ENCODE peak calls at places on chromosomes 13 and 19, in ten cellular contexts. J is fibroblast of lung; G is astrocyte of the spinal cord; A is choroid plexus epithelial cell; L is esophagus muscularis mucosa; M is fibroblast of pulmonary artery; P is psoas muscle; X is CD8-positive, alpha-beta T cell; I is lower leg skin; R is epithelial cell of esophagus. N is an unnamed sample.

GRCh38 chr13:37870895-37871550 is 1.5 kb upstream of the TRPC4 start:
- DNase-seq in L (no peak), R (peak; percentile 52), J (peak; percentile 81), P (no peak), M (peak; percentile 77), X (no peak), A (peak; percentile 88), I (no peak), G (peak; percentile 88), N (peak; percentile 68)

GRCh38 chr13:107977175-107977574 is 238.2 kb downstream of the LIG4 start:
- DNase-seq in L (no peak), M (no peak), P (no peak), J (no peak), R (no peak), I (no peak), G (no peak), X (no peak), A (no peak), N (no peak)

GRCh38 chr13:22176968-22177545 is 506.2 kb downstream of the FGF9 start:
- DNase-seq in L (no peak), A (no peak), X (no peak), R (no peak), G (no peak), J (no peak), I (no peak), M (no peak), P (no peak), N (no peak)

GRCh38 chr19:43470288-43470687 is 4.9 kb upstream of the LYPD3 start:
- DNase-seq in M (no peak), X (peak; percentile 42), R (peak; percentile 87), I (no peak), G (peak; percentile 23), J (peak; percentile 76), L (no peak), A (peak; percentile 41), P (no peak), N (no peak)

GRCh38 chr19:18167975-18168645 is 5.5 kb upstream of the IFI30 start:
- DNase-seq in X (peak; percentile 44), R (no peak), G (no peak), P (peak; percentile 63), J (no peak), L (no peak), I (no peak), A (peak; percentile 55), M (peak; percentile 40), N (no peak)

GRCh38 chr19:45913874-45914830 is at the start of gene NANOS2:
- DNase-seq in P (peak; percentile 58), J (no peak), G (no peak), I (no peak), L (no peak), A (no peak), M (peak; percentile 33), R (no peak), X (no peak), N (no peak)

GRCh38 chr19:44912854-44913253 is 1.6 kb upstream of the APOC1 start:
- DNase-seq in L (no peak), J (no peak), M (peak; percentile 37), I (no peak), A (no peak), R (no peak), P (peak; percentile 78), X (no peak), G (no peak), N (no peak)

GRCh38 chr19:49587227-49587626 is 3.8 kb upstream of the PRR12 start:
- DNase-seq in P (no peak), I (no peak), R (no peak), M (no peak), A (no peak), J (no peak), L (no peak), G (no peak), X (no peak), N (no peak)

GRCh38 chr13:26021516-26021915 is 30.3 kb downstream of the SHISA2 start:
- DNase-seq in I (no peak), A (no peak), P (no peak), J (peak; percentile 51), M (no peak), X (no peak), R (peak; percentile 74), L (no peak), G (no peak), N (no peak)

GRCh38 chr13:38900188-38900587 is 90.4 kb downstream of the STOML3 start:
- DNase-seq in M (no peak), P (no peak), A (peak; percentile 13), G (no peak), R (no peak), J (no peak), I (no peak), L (no peak), X (no peak), N (no peak)

GRCh38 chr13:39820606-39821005 is 165.1 kb downstream of the COG6 start:
- DNase-seq in A (no peak), P (no peak), R (no peak), X (no peak), J (no peak), G (no peak), L (no peak), I (no peak), M (no peak), N (no peak)

GRCh38 chr19:45191324-45191845 is 12.8 kb downstream of the BLOC1S3 start:
- DNase-seq in I (no peak), L (no peak), M (no peak), J (no peak), P (no peak), R (peak; percentile 93), A (no peak), X (no peak), G (no peak), N (no peak)

DNA sequence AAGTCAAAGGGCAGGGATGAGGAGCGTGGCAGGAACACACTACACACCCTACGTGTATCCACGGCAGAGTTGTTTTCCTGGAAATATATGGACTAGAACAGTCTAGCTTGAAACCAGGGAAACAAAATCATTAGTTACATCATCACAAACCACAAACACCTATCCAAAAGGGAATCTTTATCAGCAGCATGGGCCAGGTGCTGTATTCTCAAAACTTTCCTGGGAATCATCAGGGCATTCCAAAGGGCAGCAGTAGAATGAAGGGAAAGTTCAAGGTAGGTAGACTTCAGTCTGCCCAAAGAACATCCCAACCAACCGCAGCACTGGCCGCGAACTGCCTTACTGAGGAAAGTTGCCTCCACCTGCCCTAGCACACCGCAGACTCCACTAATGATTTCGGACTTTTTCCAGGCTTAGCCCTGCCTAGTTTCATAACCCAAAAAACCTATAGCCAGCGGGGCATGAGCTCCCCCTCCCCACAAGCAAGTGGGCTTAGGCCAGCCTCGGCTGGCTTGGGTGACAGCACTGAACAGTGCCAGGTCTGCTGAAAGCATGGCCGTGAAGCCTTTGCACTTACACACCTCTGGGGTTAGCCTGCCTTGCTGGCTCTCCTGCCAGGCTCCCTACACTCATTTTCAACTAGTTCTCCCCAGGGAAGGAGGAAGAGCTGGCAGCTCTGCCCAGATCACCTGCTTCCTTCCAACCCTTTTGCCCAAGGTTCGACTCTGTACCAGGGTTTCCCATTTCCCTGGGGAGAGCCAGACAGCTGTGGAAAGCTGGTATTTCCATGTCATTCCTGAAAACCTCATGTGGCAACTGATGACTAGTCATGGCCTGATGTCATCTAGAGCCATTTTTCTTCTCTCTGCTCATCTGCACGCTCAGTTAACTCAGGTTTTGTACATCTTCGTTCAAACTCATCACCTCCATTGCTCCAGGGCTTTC is 77.3 kb upstream of the UBAC2 start:
- DNase-seq in X (no peak), J (peak; percentile 59), I (no peak), R (peak; percentile 84), M (peak; percentile 15), A (peak; percentile 8), P (no peak), L (no peak), G (peak; percentile 16), N (no peak)
- TF ChIP-seq CTCF in X (no peak), J (no peak), I (no peak), R (no peak), M (no peak), A (no peak), P (no peak), L (no peak), G (no peak), N (no peak)

GRCh38 chr13:41590643-41591042 is 133.3 kb downstream of the RGCC start:
- DNase-seq in X (no peak), J (peak; percentile 37), I (no peak), G (no peak), R (peak; percentile 91), A (no peak), L (no peak), M (no peak), P (no peak), N (no peak)

GRCh38 chr13:41597348-41598041 is 140.1 kb downstream of the RGCC start:
- DNase-seq in G (peak; percentile 40), R (peak; percentile 69), A (peak; percentile 47), X (no peak), M (no peak), I (no peak), L (no peak), P (no peak), J (peak; percentile 55), N (no peak)

GRCh38 chr13:41599619-41600018 is 142.3 kb downstream of the RGCC start:
- DNase-seq in A (no peak), R (no peak), L (no peak), J (no peak), M (no peak), G (peak; percentile 52), P (no peak), X (no peak), I (no peak), N (no peak)

GRCh38 chr13:41595298-41595697 is 137.9 kb downstream of the RGCC start:
- DNase-seq in R (no peak), A (no peak), L (no peak), X (no peak), J (no peak), M (no peak), I (no peak), G (no peak), P (no peak), N (no peak)

DNA sequence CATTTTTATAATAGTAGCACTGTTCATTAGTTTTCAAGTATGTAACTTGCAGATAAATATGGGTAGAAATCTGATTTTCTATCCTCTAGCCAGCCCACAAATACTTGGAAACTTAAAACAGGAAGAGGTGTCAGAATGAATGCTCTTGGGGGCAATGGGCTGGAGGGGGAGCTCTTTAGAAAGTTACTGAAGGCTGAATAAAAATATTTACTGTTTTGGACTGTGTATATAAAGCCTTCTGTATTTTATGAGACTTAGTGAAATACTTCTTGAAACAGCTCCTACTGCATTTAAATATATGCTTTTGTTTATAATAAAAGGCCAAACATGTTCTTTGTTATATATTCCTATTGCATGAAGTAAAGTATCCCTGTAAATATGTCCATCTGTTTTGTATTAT is 138.8 kb downstream of the RGCC start:
- DNase-seq in A (peak; percentile 65), G (no peak), J (peak; percentile 43), I (no peak), L (no peak), M (peak; percentile 56), X (no peak), R (no peak), P (no peak), N (no peak)
- H3K4me3 ChIP-seq in A (no peak overlapping the region), G (no peak overlapping the region), J (no peak overlapping the region), I (no peak overlapping the region), L (no peak overlapping the region), M (no peak overlapping the region), X (no peak overlapping the region), R (no peak overlapping the region), P (no peak overlapping the region), N (no peak overlapping the region)

GRCh38 chr19:2426661-2427322 is 594 bp downstream of the TIMM13 start:
- DNase-seq in P (peak; percentile 81), M (peak; percentile 37), J (peak; percentile 20), X (no peak), R (peak; percentile 35), L (no peak), G (no peak), I (no peak), A (peak; percentile 35), N (no peak)
- TF ChIP-seq CTCF in P (no peak), M (no peak), J (no peak), X (no peak), R (no peak), L (no peak), G (no peak), I (no peak), A (no peak), N (no peak)

GRCh38 chr19:12997967-12998940 is 3.0 kb downstream of the NFIX start:
- DNase-seq in M (no peak), J (no peak), A (no peak), P (peak; percentile 50), I (no peak), X (no peak), G (no peak), L (no peak), R (no peak), N (no peak)
- H3K4me3 ChIP-seq in M (peak overlapping the region; percentile 75), J (no peak overlapping the region), A (no peak overlapping the region), P (peak overlapping the region; percentile 95), I (no peak overlapping the region), X (no peak overlapping the region), G (peak overlapping the region; percentile 78), L (peak overlapping the region; percentile 74), R (no peak overlapping the region), N (peak overlapping the region; percentile 86)